ENCODE peak calls at places on chromosomes 16 and 17, in eight cellular contexts. U is hepatic stellate cell, X is AG10803, W is progenitor cell of endocrine pancreas, F is putamen, Q is Calu3, Z is endodermal cell, T is Peyer's patch. A is an unnamed sample.

GRCh38 chr17:7045492-7046126 is 1.7 kb upstream of the SLC16A11 start:
- DNase-seq in X (peak; percentile 81), F (no peak), Q (peak; percentile 45), U (peak; percentile 66), T (peak; percentile 63), W (no peak), Z (peak; percentile 70), A (peak; percentile 91)

GRCh38 chr16:69187891-69188451 is 1.0 kb downstream of the SNTB2 start:
- DNase-seq in W (peak; percentile 10), Q (peak; percentile 45), Z (peak; percentile 73), F (peak; percentile 46), U (no peak), X (peak; percentile 52), T (peak; percentile 43), A (peak; percentile 34)

GRCh38 chr16:82935781-82936180 is 309.0 kb downstream of the CDH13 start:
- DNase-seq in U (no peak), X (no peak), W (no peak), F (no peak), Z (no peak), T (no peak), Q (no peak), A (no peak)

GRCh38 chr17:19747829-19748806 is at the start of gene ALDH3A1:
- DNase-seq in X (peak; percentile 69), W (no peak), U (no peak), Q (no peak), T (no peak), F (no peak), Z (no peak), A (peak; percentile 99)

GRCh38 chr16:89660146-89660545 is 2.5 kb downstream of the SPATA33 start:
- DNase-seq in W (no peak), X (no peak), T (no peak), Z (no peak), U (no peak), F (no peak), Q (no peak), A (no peak)

GRCh38 chr16:57528499-57529323 is 7.7 kb downstream of the CCDC102A start:
- DNase-seq in X (no peak), W (peak; percentile 58), T (no peak), F (no peak), Q (peak; percentile 70), Z (peak; percentile 95), U (no peak), A (no peak)

GRCh38 chr17:31524926-31525800 is 133.7 kb downstream of the RAB11FIP4 start:
- DNase-seq in Z (peak; percentile 100), U (peak; percentile 97), W (peak; percentile 92), X (peak; percentile 95), Q (peak; percentile 95), F (peak; percentile 73), T (peak; percentile 94), A (peak; percentile 96)

GRCh38 chr17:305090-305976 is 47.3 kb downstream of the RPH3AL start:
- DNase-seq in U (no peak), X (no peak), Q (no peak), Z (peak; percentile 79), W (no peak), T (no peak), F (no peak), A (peak; percentile 55)

GRCh38 chr17:74408262-74408661 is 23.6 kb upstream of the GPRC5C start:
- DNase-seq in F (no peak), Q (peak; percentile 66), X (peak; percentile 6), T (no peak), Z (no peak), U (no peak), W (no peak), A (peak; percentile 75)

GRCh38 chr17:31472137-31472536 is 80.7 kb downstream of the RAB11FIP4 start:
- DNase-seq in Q (no peak), X (no peak), F (peak; percentile 73), U (no peak), W (no peak), T (no peak), Z (no peak), A (no peak)

GRCh38 chr17:3535253-3535995 is 22.2 kb downstream of the TRPV3 start:
- DNase-seq in W (peak; percentile 49), T (peak; percentile 24), U (peak; percentile 84), F (peak; percentile 86), Z (peak; percentile 94), Q (peak; percentile 25), X (peak; percentile 80), A (peak; percentile 89)

GRCh38 chr17:14616508-14616907 is 315.6 kb downstream of the HS3ST3B1 start:
- DNase-seq in U (no peak), X (peak; percentile 13), Z (no peak), Q (no peak), F (no peak), W (no peak), T (no peak), A (no peak)

GRCh38 chr16:22661161-22661647 is 150.5 kb downstream of the NPIPB5 start:
- DNase-seq in X (no peak), U (no peak), Q (no peak), W (no peak), T (no peak), Z (peak; percentile 37), F (no peak), A (no peak)

GRCh38 chr17:77253611-77254051 is 112.9 kb downstream of the SEC14L1 start:
- DNase-seq in W (no peak), X (no peak), F (no peak), U (no peak), Q (no peak), Z (peak; percentile 60), T (no peak), A (no peak)

GRCh38 chr17:59890720-59891119 is 2.0 kb downstream of the TUBD1 start:
- DNase-seq in U (peak; percentile 37), W (no peak), Q (no peak), X (peak; percentile 43), F (no peak), T (peak; percentile 2), Z (no peak), A (peak; percentile 48)

GRCh38 chr16:4264546-4264945 is 8.3 kb downstream of the TFAP4 start:
- DNase-seq in T (no peak), X (peak; percentile 41), F (no peak), Z (peak; percentile 47), U (peak; percentile 21), W (no peak), Q (no peak), A (no peak)

GRCh38 chr17:58338907-58339774 is 10.5 kb upstream of the TSPOAP1 start:
- DNase-seq in F (no peak), Z (peak; percentile 94), W (no peak), T (peak; percentile 86), U (peak; percentile 68), X (peak; percentile 80), Q (no peak), A (no peak)

GRCh38 chr16:23435500-23435899 is 17.5 kb downstream of the COG7 start:
- DNase-seq in T (peak; percentile 65), Q (peak; percentile 79), X (peak; percentile 36), W (peak; percentile 42), Z (peak; percentile 90), F (no peak), U (peak; percentile 46), A (peak; percentile 73)

GRCh38 chr16:4320571-4321137 is 4.8 kb downstream of the GLIS2 start:
- DNase-seq in W (no peak), Q (no peak), Z (peak; percentile 43), F (no peak), T (no peak), U (no peak), X (no peak), A (no peak)

GRCh38 chr16:30395155-30395991 is at the start of gene ZNF48:
- DNase-seq in W (peak; percentile 68), U (peak; percentile 87), T (peak; percentile 77), F (peak; percentile 93), Z (peak; percentile 91), Q (peak; percentile 93), X (peak; percentile 93), A (peak; percentile 59)

GRCh38 chr17:61680921-61681320 is 89.9 kb upstream of the NACA2 start:
- DNase-seq in T (no peak), F (peak; percentile 11), U (no peak), W (no peak), Q (no peak), X (no peak), Z (no peak), A (no peak)

GRCh38 chr17:76523084-76524037 is 14.1 kb downstream of the CYGB start:
- DNase-seq in Q (peak; percentile 88), W (peak; percentile 77), F (no peak), T (peak; percentile 77), U (no peak), X (peak; percentile 47), Z (peak; percentile 98), A (peak; percentile 75)

GRCh38 chr16:84504420-84505248 is at the start of gene MEAK7:
- DNase-seq in T (peak; percentile 98), Z (peak; percentile 100), W (peak; percentile 98), X (peak; percentile 98), Q (peak; percentile 100), U (peak; percentile 99), F (peak; percentile 99), A (peak; percentile 98)

GRCh38 chr17:46802831-46803230 is 15.7 kb downstream of the WNT3 start:
- DNase-seq in Z (no peak), Q (no peak), W (no peak), T (no peak), F (no peak), U (no peak), X (no peak), A (no peak)

GRCh38 chr17:32926183-32926582 is 1.8 kb upstream of the TMEM98 start:
- DNase-seq in X (no peak), W (no peak), Z (peak; percentile 36), Q (no peak), U (no peak), T (no peak), F (no peak), A (no peak)

GRCh38 chr16:48426244-48427135 is 41.3 kb upstream of the SIAH1 start:
- DNase-seq in T (no peak), F (no peak), Q (no peak), W (no peak), Z (no peak), X (peak; percentile 49), U (no peak), A (no peak)

GRCh38 chr16:71467810-71468209 is 5.8 kb upstream of the ZNF23 start:
- DNase-seq in Z (peak; percentile 92), X (no peak), Q (peak; percentile 28), W (peak; percentile 37), T (no peak), U (peak; percentile 37), F (no peak), A (no peak)

GRCh38 chr16:65098916-65099315 is 22.9 kb downstream of the CDH11 start:
- DNase-seq in T (no peak), X (peak; percentile 65), U (no peak), Q (no peak), F (no peak), Z (no peak), W (no peak), A (no peak)

GRCh38 chr16:30473231-30474061 is 904 bp downstream of the ITGAL start:
- DNase-seq in T (peak; percentile 59), W (no peak), X (no peak), Q (no peak), U (no peak), Z (no peak), F (no peak), A (no peak)

GRCh38 chr17:71503710-71504471 is 616.9 kb upstream of the SOX9 start:
- DNase-seq in W (no peak), U (no peak), F (no peak), Q (no peak), T (no peak), Z (peak; percentile 48), X (no peak), A (no peak)

GRCh38 chr16:1181715-1182671 is 29.1 kb downstream of the CACNA1H start:
- DNase-seq in Q (peak; percentile 72), F (no peak), T (peak; percentile 18), X (peak; percentile 31), W (peak; percentile 39), U (peak; percentile 92), Z (no peak), A (peak; percentile 57)

GRCh38 chr16:55469821-55470532 is 9.0 kb upstream of the MMP2 start:
- DNase-seq in Z (peak; percentile 50), U (no peak), Q (no peak), T (no peak), W (no peak), F (no peak), X (no peak), A (no peak)